ENCODE peak calls at places on chromosome 1, in nine cellular contexts. One of them, this sample, is unnamed.

GRCh38 chr1:235601087-235601486 is 48.5 kb downstream of the GNG4 start:
- DNase-seq in GF-D8: no peak
- DNase-seq in nucleus accumbens: no peak
- DNase-seq in stimulated activated CD4-positive, alpha-beta T cell treated with anti-CD3 and anti-CD28 coated beads, Interleukin-4, amount 100 ng/mL, for 24 hours: peak; percentile 15
- DNase-seq in mucosa of descending colon: peak; percentile 41
- DNase-seq in IMR-90: no peak
- DNase-seq in activated CD4-positive, alpha-beta T cell treated with anti-CD3 and anti-CD28 coated beads, Interleukin-2, amount 50 U/mL, for 1 hour: peak; percentile 4
- DNase-seq in lower leg skin: no peak
- DNase-seq in T-helper 17 cell: no peak
- DNase-seq in this sample: no peak

GRCh38 chr1:116372186-116372585 is 858 bp upstream of the ATP1A1 start:
- DNase-seq in GF-D8: no peak
- DNase-seq in nucleus accumbens: no peak
- DNase-seq in stimulated activated CD4-positive, alpha-beta T cell treated with anti-CD3 and anti-CD28 coated beads, Interleukin-4, amount 100 ng/mL, for 24 hours: no peak
- DNase-seq in mucosa of descending colon: no peak
- DNase-seq in IMR-90: no peak
- DNase-seq in activated CD4-positive, alpha-beta T cell treated with anti-CD3 and anti-CD28 coated beads, Interleukin-2, amount 50 U/mL, for 1 hour: no peak
- DNase-seq in lower leg skin: no peak
- DNase-seq in T-helper 17 cell: no peak
- DNase-seq in this sample: no peak

GRCh38 chr1:21492171-21492625 is 17.0 kb upstream of the ALPL start:
- DNase-seq in GF-D8: no peak
- DNase-seq in nucleus accumbens: no peak
- DNase-seq in stimulated activated CD4-positive, alpha-beta T cell treated with anti-CD3 and anti-CD28 coated beads, Interleukin-4, amount 100 ng/mL, for 24 hours: no peak
- DNase-seq in mucosa of descending colon: no peak
- DNase-seq in IMR-90: no peak
- DNase-seq in activated CD4-positive, alpha-beta T cell treated with anti-CD3 and anti-CD28 coated beads, Interleukin-2, amount 50 U/mL, for 1 hour: no peak
- DNase-seq in lower leg skin: no peak
- DNase-seq in T-helper 17 cell: no peak
- DNase-seq in this sample: no peak

GRCh38 chr1:100463809-100464424 is 74.0 kb upstream of the GPR88 start:
- DNase-seq in GF-D8: peak; percentile 85
- DNase-seq in nucleus accumbens: peak; percentile 60
- DNase-seq in stimulated activated CD4-positive, alpha-beta T cell treated with anti-CD3 and anti-CD28 coated beads, Interleukin-4, amount 100 ng/mL, for 24 hours: peak; percentile 70
- DNase-seq in mucosa of descending colon: peak; percentile 48
- DNase-seq in IMR-90: peak; percentile 64
- DNase-seq in activated CD4-positive, alpha-beta T cell treated with anti-CD3 and anti-CD28 coated beads, Interleukin-2, amount 50 U/mL, for 1 hour: peak; percentile 55
- DNase-seq in lower leg skin: no peak
- DNase-seq in T-helper 17 cell: no peak
- DNase-seq in this sample: no peak

GRCh38 chr1:170682159-170682558 is 18.2 kb downstream of the PRRX1 start:
- DNase-seq in GF-D8: no peak
- DNase-seq in nucleus accumbens: no peak
- DNase-seq in stimulated activated CD4-positive, alpha-beta T cell treated with anti-CD3 and anti-CD28 coated beads, Interleukin-4, amount 100 ng/mL, for 24 hours: no peak
- DNase-seq in mucosa of descending colon: no peak
- DNase-seq in IMR-90: peak; percentile 72
- DNase-seq in activated CD4-positive, alpha-beta T cell treated with anti-CD3 and anti-CD28 coated beads, Interleukin-2, amount 50 U/mL, for 1 hour: no peak
- DNase-seq in lower leg skin: no peak
- DNase-seq in T-helper 17 cell: no peak
- DNase-seq in this sample: no peak

GRCh38 chr1:242525360-242525722 is 844 bp upstream of the PLD5 start:
- DNase-seq in GF-D8: no peak
- DNase-seq in nucleus accumbens: no peak
- DNase-seq in stimulated activated CD4-positive, alpha-beta T cell treated with anti-CD3 and anti-CD28 coated beads, Interleukin-4, amount 100 ng/mL, for 24 hours: no peak
- DNase-seq in mucosa of descending colon: no peak
- DNase-seq in IMR-90: no peak
- DNase-seq in activated CD4-positive, alpha-beta T cell treated with anti-CD3 and anti-CD28 coated beads, Interleukin-2, amount 50 U/mL, for 1 hour: no peak
- DNase-seq in lower leg skin: no peak
- DNase-seq in T-helper 17 cell: no peak
- DNase-seq in this sample: no peak

GRCh38 chr1:160130486-160130885 is 14.9 kb downstream of the ATP1A2 start:
- DNase-seq in GF-D8: no peak
- DNase-seq in nucleus accumbens: no peak
- DNase-seq in stimulated activated CD4-positive, alpha-beta T cell treated with anti-CD3 and anti-CD28 coated beads, Interleukin-4, amount 100 ng/mL, for 24 hours: no peak
- DNase-seq in mucosa of descending colon: no peak
- DNase-seq in IMR-90: no peak
- DNase-seq in activated CD4-positive, alpha-beta T cell treated with anti-CD3 and anti-CD28 coated beads, Interleukin-2, amount 50 U/mL, for 1 hour: no peak
- DNase-seq in lower leg skin: no peak
- DNase-seq in T-helper 17 cell: no peak
- DNase-seq in this sample: no peak

GRCh38 chr1:205664399-205665108 is 15.8 kb downstream of the SLC45A3 start:
- DNase-seq in GF-D8: no peak
- DNase-seq in nucleus accumbens: no peak
- DNase-seq in stimulated activated CD4-positive, alpha-beta T cell treated with anti-CD3 and anti-CD28 coated beads, Interleukin-4, amount 100 ng/mL, for 24 hours: no peak
- DNase-seq in mucosa of descending colon: peak; percentile 54
- DNase-seq in IMR-90: peak; percentile 28
- DNase-seq in activated CD4-positive, alpha-beta T cell treated with anti-CD3 and anti-CD28 coated beads, Interleukin-2, amount 50 U/mL, for 1 hour: no peak
- DNase-seq in lower leg skin: no peak
- DNase-seq in T-helper 17 cell: no peak
- DNase-seq in this sample: no peak

GRCh38 chr1:27074175-27074780 is 61.6 kb upstream of the TENT5B start:
- DNase-seq in GF-D8: no peak
- DNase-seq in nucleus accumbens: no peak
- DNase-seq in stimulated activated CD4-positive, alpha-beta T cell treated with anti-CD3 and anti-CD28 coated beads, Interleukin-4, amount 100 ng/mL, for 24 hours: no peak
- DNase-seq in mucosa of descending colon: no peak
- DNase-seq in IMR-90: peak; percentile 12
- DNase-seq in activated CD4-positive, alpha-beta T cell treated with anti-CD3 and anti-CD28 coated beads, Interleukin-2, amount 50 U/mL, for 1 hour: no peak
- DNase-seq in lower leg skin: no peak
- DNase-seq in T-helper 17 cell: no peak
- DNase-seq in this sample: no peak

GRCh38 chr1:20279507-20279906 is 11.2 kb upstream of the VWA5B1 start:
- DNase-seq in GF-D8: no peak
- DNase-seq in nucleus accumbens: no peak
- DNase-seq in stimulated activated CD4-positive, alpha-beta T cell treated with anti-CD3 and anti-CD28 coated beads, Interleukin-4, amount 100 ng/mL, for 24 hours: no peak
- DNase-seq in mucosa of descending colon: no peak
- DNase-seq in IMR-90: peak; percentile 60
- DNase-seq in activated CD4-positive, alpha-beta T cell treated with anti-CD3 and anti-CD28 coated beads, Interleukin-2, amount 50 U/mL, for 1 hour: no peak
- DNase-seq in lower leg skin: no peak
- DNase-seq in T-helper 17 cell: no peak
- DNase-seq in this sample: no peak

GRCh38 chr1:54304518-54304917 is 101.7 kb downstream of the SSBP3 start:
- DNase-seq in GF-D8: no peak
- DNase-seq in nucleus accumbens: no peak
- DNase-seq in stimulated activated CD4-positive, alpha-beta T cell treated with anti-CD3 and anti-CD28 coated beads, Interleukin-4, amount 100 ng/mL, for 24 hours: no peak
- DNase-seq in mucosa of descending colon: no peak
- DNase-seq in IMR-90: no peak
- DNase-seq in activated CD4-positive, alpha-beta T cell treated with anti-CD3 and anti-CD28 coated beads, Interleukin-2, amount 50 U/mL, for 1 hour: no peak
- DNase-seq in lower leg skin: no peak
- DNase-seq in T-helper 17 cell: no peak
- DNase-seq in this sample: no peak

GRCh38 chr1:186550832-186551231 is 89.9 kb upstream of the PDC start:
- DNase-seq in GF-D8: no peak
- DNase-seq in nucleus accumbens: no peak
- DNase-seq in stimulated activated CD4-positive, alpha-beta T cell treated with anti-CD3 and anti-CD28 coated beads, Interleukin-4, amount 100 ng/mL, for 24 hours: no peak
- DNase-seq in mucosa of descending colon: no peak
- DNase-seq in IMR-90: no peak
- DNase-seq in activated CD4-positive, alpha-beta T cell treated with anti-CD3 and anti-CD28 coated beads, Interleukin-2, amount 50 U/mL, for 1 hour: no peak
- DNase-seq in lower leg skin: no peak
- DNase-seq in T-helper 17 cell: no peak
- DNase-seq in this sample: no peak

GRCh38 chr1:1538334-1538733 is 2.1 kb downstream of the TMEM240 start:
- DNase-seq in GF-D8: no peak
- DNase-seq in nucleus accumbens: no peak
- DNase-seq in stimulated activated CD4-positive, alpha-beta T cell treated with anti-CD3 and anti-CD28 coated beads, Interleukin-4, amount 100 ng/mL, for 24 hours: no peak
- DNase-seq in mucosa of descending colon: no peak
- DNase-seq in IMR-90: no peak
- DNase-seq in activated CD4-positive, alpha-beta T cell treated with anti-CD3 and anti-CD28 coated beads, Interleukin-2, amount 50 U/mL, for 1 hour: no peak
- DNase-seq in lower leg skin: no peak
- DNase-seq in T-helper 17 cell: no peak
- DNase-seq in this sample: no peak

GRCh38 chr1:5798151-5798730 is 194.0 kb downstream of the NPHP4 start:
- DNase-seq in GF-D8: no peak
- DNase-seq in nucleus accumbens: no peak
- DNase-seq in stimulated activated CD4-positive, alpha-beta T cell treated with anti-CD3 and anti-CD28 coated beads, Interleukin-4, amount 100 ng/mL, for 24 hours: no peak
- DNase-seq in mucosa of descending colon: no peak
- DNase-seq in IMR-90: no peak
- DNase-seq in activated CD4-positive, alpha-beta T cell treated with anti-CD3 and anti-CD28 coated beads, Interleukin-2, amount 50 U/mL, for 1 hour: no peak
- DNase-seq in lower leg skin: no peak
- DNase-seq in T-helper 17 cell: no peak
- DNase-seq in this sample: no peak

GRCh38 chr1:74522143-74522542 is 9.7 kb upstream of the LRRC53 start:
- DNase-seq in GF-D8: no peak
- DNase-seq in nucleus accumbens: no peak
- DNase-seq in stimulated activated CD4-positive, alpha-beta T cell treated with anti-CD3 and anti-CD28 coated beads, Interleukin-4, amount 100 ng/mL, for 24 hours: no peak
- DNase-seq in mucosa of descending colon: no peak
- DNase-seq in IMR-90: no peak
- DNase-seq in activated CD4-positive, alpha-beta T cell treated with anti-CD3 and anti-CD28 coated beads, Interleukin-2, amount 50 U/mL, for 1 hour: no peak
- DNase-seq in lower leg skin: no peak
- DNase-seq in T-helper 17 cell: no peak
- DNase-seq in this sample: no peak

GRCh38 chr1:234997201-234998173 is 131.2 kb downstream of the TOMM20 start:
- DNase-seq in GF-D8: no peak
- DNase-seq in nucleus accumbens: peak; percentile 97
- DNase-seq in stimulated activated CD4-positive, alpha-beta T cell treated with anti-CD3 and anti-CD28 coated beads, Interleukin-4, amount 100 ng/mL, for 24 hours: no peak
- DNase-seq in mucosa of descending colon: peak; percentile 85
- DNase-seq in IMR-90: peak; percentile 99
- DNase-seq in activated CD4-positive, alpha-beta T cell treated with anti-CD3 and anti-CD28 coated beads, Interleukin-2, amount 50 U/mL, for 1 hour: no peak
- DNase-seq in lower leg skin: peak; percentile 98
- DNase-seq in T-helper 17 cell: no peak
- DNase-seq in this sample: peak; percentile 100

GRCh38 chr1:227697321-227697864 is 37.7 kb downstream of the JMJD4 start:
- DNase-seq in GF-D8: no peak
- DNase-seq in nucleus accumbens: no peak
- DNase-seq in stimulated activated CD4-positive, alpha-beta T cell treated with anti-CD3 and anti-CD28 coated beads, Interleukin-4, amount 100 ng/mL, for 24 hours: no peak
- DNase-seq in mucosa of descending colon: no peak
- DNase-seq in IMR-90: no peak
- DNase-seq in activated CD4-positive, alpha-beta T cell treated with anti-CD3 and anti-CD28 coated beads, Interleukin-2, amount 50 U/mL, for 1 hour: no peak
- DNase-seq in lower leg skin: no peak
- DNase-seq in T-helper 17 cell: no peak
- DNase-seq in this sample: no peak

GRCh38 chr1:36089393-36090121 is 865 bp downstream of the ADPRS start:
- DNase-seq in GF-D8: no peak
- DNase-seq in nucleus accumbens: no peak
- DNase-seq in stimulated activated CD4-positive, alpha-beta T cell treated with anti-CD3 and anti-CD28 coated beads, Interleukin-4, amount 100 ng/mL, for 24 hours: no peak
- DNase-seq in mucosa of descending colon: peak; percentile 38
- DNase-seq in IMR-90: peak; percentile 58
- DNase-seq in activated CD4-positive, alpha-beta T cell treated with anti-CD3 and anti-CD28 coated beads, Interleukin-2, amount 50 U/mL, for 1 hour: no peak
- DNase-seq in lower leg skin: no peak
- DNase-seq in T-helper 17 cell: no peak
- DNase-seq in this sample: no peak

GRCh38 chr1:50620680-50621329 is 197.6 kb upstream of the DMRTA2 start:
- DNase-seq in GF-D8: no peak
- DNase-seq in nucleus accumbens: no peak
- DNase-seq in stimulated activated CD4-positive, alpha-beta T cell treated with anti-CD3 and anti-CD28 coated beads, Interleukin-4, amount 100 ng/mL, for 24 hours: no peak
- DNase-seq in mucosa of descending colon: peak; percentile 50
- DNase-seq in IMR-90: peak; percentile 40
- DNase-seq in activated CD4-positive, alpha-beta T cell treated with anti-CD3 and anti-CD28 coated beads, Interleukin-2, amount 50 U/mL, for 1 hour: no peak
- DNase-seq in lower leg skin: no peak
- DNase-seq in T-helper 17 cell: no peak
- DNase-seq in this sample: no peak

GRCh38 chr1:112544011-112544688 is 35.4 kb downstream of the WNT2B start:
- DNase-seq in GF-D8: no peak
- DNase-seq in nucleus accumbens: no peak
- DNase-seq in stimulated activated CD4-positive, alpha-beta T cell treated with anti-CD3 and anti-CD28 coated beads, Interleukin-4, amount 100 ng/mL, for 24 hours: no peak
- DNase-seq in mucosa of descending colon: no peak
- DNase-seq in IMR-90: peak; percentile 95
- DNase-seq in activated CD4-positive, alpha-beta T cell treated with anti-CD3 and anti-CD28 coated beads, Interleukin-2, amount 50 U/mL, for 1 hour: no peak
- DNase-seq in lower leg skin: no peak
- DNase-seq in T-helper 17 cell: no peak
- DNase-seq in this sample: no peak

GRCh38 chr1:236494082-236494481 is 29.7 kb upstream of the LGALS8 start:
- DNase-seq in GF-D8: no peak
- DNase-seq in nucleus accumbens: no peak
- DNase-seq in stimulated activated CD4-positive, alpha-beta T cell treated with anti-CD3 and anti-CD28 coated beads, Interleukin-4, amount 100 ng/mL, for 24 hours: no peak
- DNase-seq in mucosa of descending colon: no peak
- DNase-seq in IMR-90: no peak
- DNase-seq in activated CD4-positive, alpha-beta T cell treated with anti-CD3 and anti-CD28 coated beads, Interleukin-2, amount 50 U/mL, for 1 hour: no peak
- DNase-seq in lower leg skin: no peak
- DNase-seq in T-helper 17 cell: no peak
- DNase-seq in this sample: no peak

GRCh38 chr1:97243973-97244560 is 522.5 kb downstream of the PTBP2 start:
- DNase-seq in GF-D8: no peak
- DNase-seq in nucleus accumbens: no peak
- DNase-seq in stimulated activated CD4-positive, alpha-beta T cell treated with anti-CD3 and anti-CD28 coated beads, Interleukin-4, amount 100 ng/mL, for 24 hours: no peak
- DNase-seq in mucosa of descending colon: no peak
- DNase-seq in IMR-90: peak; percentile 29
- DNase-seq in activated CD4-positive, alpha-beta T cell treated with anti-CD3 and anti-CD28 coated beads, Interleukin-2, amount 50 U/mL, for 1 hour: no peak
- DNase-seq in lower leg skin: no peak
- DNase-seq in T-helper 17 cell: no peak
- DNase-seq in this sample: no peak

GRCh38 chr1:55305735-55306134 is 90.6 kb upstream of the USP24 start:
- DNase-seq in GF-D8: no peak
- DNase-seq in nucleus accumbens: no peak
- DNase-seq in stimulated activated CD4-positive, alpha-beta T cell treated with anti-CD3 and anti-CD28 coated beads, Interleukin-4, amount 100 ng/mL, for 24 hours: no peak
- DNase-seq in mucosa of descending colon: no peak
- DNase-seq in IMR-90: peak; percentile 39
- DNase-seq in activated CD4-positive, alpha-beta T cell treated with anti-CD3 and anti-CD28 coated beads, Interleukin-2, amount 50 U/mL, for 1 hour: no peak
- DNase-seq in lower leg skin: no peak
- DNase-seq in T-helper 17 cell: no peak
- DNase-seq in this sample: no peak

GRCh38 chr1:117860906-117861610 is 68.4 kb downstream of the GDAP2 start:
- DNase-seq in GF-D8: no peak
- DNase-seq in nucleus accumbens: no peak
- DNase-seq in stimulated activated CD4-positive, alpha-beta T cell treated with anti-CD3 and anti-CD28 coated beads, Interleukin-4, amount 100 ng/mL, for 24 hours: no peak
- DNase-seq in mucosa of descending colon: no peak
- DNase-seq in IMR-90: peak; percentile 92
- DNase-seq in activated CD4-positive, alpha-beta T cell treated with anti-CD3 and anti-CD28 coated beads, Interleukin-2, amount 50 U/mL, for 1 hour: no peak
- DNase-seq in lower leg skin: no peak
- DNase-seq in T-helper 17 cell: no peak
- DNase-seq in this sample: no peak

GRCh38 chr1:67793562-67793961 is 39.7 kb downstream of the GNG12 start:
- DNase-seq in GF-D8: no peak
- DNase-seq in nucleus accumbens: no peak
- DNase-seq in stimulated activated CD4-positive, alpha-beta T cell treated with anti-CD3 and anti-CD28 coated beads, Interleukin-4, amount 100 ng/mL, for 24 hours: no peak
- DNase-seq in mucosa of descending colon: no peak
- DNase-seq in IMR-90: peak; percentile 63
- DNase-seq in activated CD4-positive, alpha-beta T cell treated with anti-CD3 and anti-CD28 coated beads, Interleukin-2, amount 50 U/mL, for 1 hour: no peak
- DNase-seq in lower leg skin: no peak
- DNase-seq in T-helper 17 cell: no peak
- DNase-seq in this sample: no peak

GRCh38 chr1:53604291-53604919 is 134.6 kb downstream of the GLIS1 start:
- DNase-seq in GF-D8: no peak
- DNase-seq in nucleus accumbens: no peak
- DNase-seq in stimulated activated CD4-positive, alpha-beta T cell treated with anti-CD3 and anti-CD28 coated beads, Interleukin-4, amount 100 ng/mL, for 24 hours: no peak
- DNase-seq in mucosa of descending colon: no peak
- DNase-seq in IMR-90: no peak
- DNase-seq in activated CD4-positive, alpha-beta T cell treated with anti-CD3 and anti-CD28 coated beads, Interleukin-2, amount 50 U/mL, for 1 hour: no peak
- DNase-seq in lower leg skin: no peak
- DNase-seq in T-helper 17 cell: no peak
- DNase-seq in this sample: no peak

GRCh38 chr1:63802109-63802508 is 28.3 kb downstream of the ROR1 start:
- DNase-seq in GF-D8: no peak
- DNase-seq in nucleus accumbens: no peak
- DNase-seq in stimulated activated CD4-positive, alpha-beta T cell treated with anti-CD3 and anti-CD28 coated beads, Interleukin-4, amount 100 ng/mL, for 24 hours: no peak
- DNase-seq in mucosa of descending colon: no peak
- DNase-seq in IMR-90: no peak
- DNase-seq in activated CD4-positive, alpha-beta T cell treated with anti-CD3 and anti-CD28 coated beads, Interleukin-2, amount 50 U/mL, for 1 hour: no peak
- DNase-seq in lower leg skin: no peak
- DNase-seq in T-helper 17 cell: no peak
- DNase-seq in this sample: no peak

GRCh38 chr1:22819391-22819790 is 108.8 kb downstream of the EPHB2 start:
- DNase-seq in GF-D8: no peak
- DNase-seq in nucleus accumbens: no peak
- DNase-seq in stimulated activated CD4-positive, alpha-beta T cell treated with anti-CD3 and anti-CD28 coated beads, Interleukin-4, amount 100 ng/mL, for 24 hours: no peak
- DNase-seq in mucosa of descending colon: no peak
- DNase-seq in IMR-90: no peak
- DNase-seq in activated CD4-positive, alpha-beta T cell treated with anti-CD3 and anti-CD28 coated beads, Interleukin-2, amount 50 U/mL, for 1 hour: no peak
- DNase-seq in lower leg skin: no peak
- DNase-seq in T-helper 17 cell: no peak
- DNase-seq in this sample: no peak

GRCh38 chr1:7587726-7588456 is 183.2 kb upstream of the VAMP3 start:
- DNase-seq in GF-D8: no peak
- DNase-seq in nucleus accumbens: no peak
- DNase-seq in stimulated activated CD4-positive, alpha-beta T cell treated with anti-CD3 and anti-CD28 coated beads, Interleukin-4, amount 100 ng/mL, for 24 hours: no peak
- DNase-seq in mucosa of descending colon: no peak
- DNase-seq in IMR-90: no peak
- DNase-seq in activated CD4-positive, alpha-beta T cell treated with anti-CD3 and anti-CD28 coated beads, Interleukin-2, amount 50 U/mL, for 1 hour: no peak
- DNase-seq in lower leg skin: no peak
- DNase-seq in T-helper 17 cell: no peak
- DNase-seq in this sample: no peak

GRCh38 chr1:224245188-224245587 is 62.1 kb downstream of the DEGS1 start:
- DNase-seq in GF-D8: peak; percentile 89
- DNase-seq in nucleus accumbens: no peak
- DNase-seq in stimulated activated CD4-positive, alpha-beta T cell treated with anti-CD3 and anti-CD28 coated beads, Interleukin-4, amount 100 ng/mL, for 24 hours: no peak
- DNase-seq in mucosa of descending colon: peak; percentile 62
- DNase-seq in IMR-90: peak; percentile 55
- DNase-seq in activated CD4-positive, alpha-beta T cell treated with anti-CD3 and anti-CD28 coated beads, Interleukin-2, amount 50 U/mL, for 1 hour: peak; percentile 2
- DNase-seq in lower leg skin: peak; percentile 41
- DNase-seq in T-helper 17 cell: no peak
- DNase-seq in this sample: no peak

GRCh38 chr1:227273557-227273956 is 44.7 kb downstream of the CDC42BPA start:
- DNase-seq in GF-D8: no peak
- DNase-seq in nucleus accumbens: no peak
- DNase-seq in stimulated activated CD4-positive, alpha-beta T cell treated with anti-CD3 and anti-CD28 coated beads, Interleukin-4, amount 100 ng/mL, for 24 hours: no peak
- DNase-seq in mucosa of descending colon: peak; percentile 67
- DNase-seq in IMR-90: peak; percentile 8
- DNase-seq in activated CD4-positive, alpha-beta T cell treated with anti-CD3 and anti-CD28 coated beads, Interleukin-2, amount 50 U/mL, for 1 hour: no peak
- DNase-seq in lower leg skin: no peak
- DNase-seq in T-helper 17 cell: no peak
- DNase-seq in this sample: no peak